ENCODE peak calls at places on chromosomes 1 and 21, in four cellular contexts. G, E, T and Z are unnamed samples.

GRCh38 chr1:110012100-110012499 is 22.3 kb upstream of the STRIP1 start:
- DNase-seq in G (no peak), E (no peak), T (no peak), Z (no peak)

GRCh38 chr1:99506631-99507030 is 139.3 kb upstream of the PALMD start:
- DNase-seq in G (no peak), E (no peak), T (no peak), Z (no peak)

GRCh38 chr1:206935491-206936067 is 10.7 kb downstream of the PIGR start:
- DNase-seq in G (no peak), E (peak; percentile 73), T (no peak), Z (no peak)

GRCh38 chr1:107666493-107666892 is 298.5 kb downstream of the VAV3 start:
- DNase-seq in G (no peak), E (no peak), T (no peak), Z (no peak)

GRCh38 chr1:3587133-3587733 is 24.1 kb downstream of the MEGF6 start:
- DNase-seq in G (no peak), E (no peak), T (no peak), Z (no peak)

GRCh38 chr1:72284084-72284397 is 1.7 kb upstream of the NEGR1 start:
- DNase-seq in G (no peak), E (no peak), T (no peak), Z (no peak)

GRCh38 chr1:37458551-37458950 is 15.8 kb upstream of the ZC3H12A start:
- DNase-seq in G (no peak), E (no peak), T (no peak), Z (no peak)

GRCh38 chr1:110538082-110538481 is 19.1 kb upstream of the KCNA10 start:
- DNase-seq in G (no peak), E (no peak), T (no peak), Z (no peak)

GRCh38 chr21:45323487-45324380 is 36.0 kb upstream of the POFUT2 start:
- DNase-seq in G (no peak), E (no peak), T (no peak), Z (no peak)

GRCh38 chr21:39958731-39959130 is 91.5 kb downstream of the PCP4 start:
- DNase-seq in G (no peak), E (no peak), T (no peak), Z (no peak)

GRCh38 chr21:35036521-35037383 is 12.3 kb downstream of the RUNX1 start:
- DNase-seq in G (no peak), E (no peak), T (no peak), Z (no peak)

GRCh38 chr1:243287652-243288051 is 31.8 kb downstream of the SDCCAG8 start:
- DNase-seq in G (peak; percentile 96), E (no peak), T (no peak), Z (no peak)

GRCh38 chr1:218207194-218207593 is 77.9 kb upstream of the RRP15 start:
- DNase-seq in G (peak; percentile 7), E (no peak), T (no peak), Z (no peak)

GRCh38 chr1:34865981-34866761 is 6.6 kb upstream of the SMIM12 start:
- DNase-seq in G (peak; percentile 43), E (peak; percentile 91), T (peak; percentile 80), Z (peak; percentile 12)

GRCh38 chr1:94862718-94863117 is 42.6 kb downstream of the SLC44A3 start:
- DNase-seq in G (no peak), E (no peak), T (no peak), Z (no peak)

GRCh38 chr1:182205378-182206022 is 144.0 kb upstream of the ZNF648 start:
- DNase-seq in G (no peak), E (no peak), T (no peak), Z (no peak)

GRCh38 chr1:109790735-109791494 is 27.2 kb upstream of the EPS8L3 start:
- DNase-seq in G (peak; percentile 67), E (no peak), T (no peak), Z (no peak)